ENCODE peak calls at places on chromosome 2, in ten cellular contexts. A, I, Q, T, P, G, S, Z, C and V are unnamed samples.

GRCh38 chr2:186440506-186440905 is 45.6 kb upstream of the ZC3H15 start:
- DNase-seq in A (no peak), I (peak; percentile 74), Q (no peak), T (no peak), P (no peak), G (no peak), S (no peak), Z (no peak), C (no peak), V (no peak)

GRCh38 chr2:239318790-239319189 is 82.0 kb downstream of the HDAC4 start:
- DNase-seq in A (no peak), I (peak; percentile 29), Q (no peak), T (no peak), P (no peak), G (peak; percentile 9), S (no peak), Z (no peak), C (no peak), V (no peak)

GRCh38 chr2:70733428-70734185 is 34.4 kb downstream of the ADD2 start:
- DNase-seq in A (no peak), I (no peak), Q (no peak), T (no peak), P (no peak), G (no peak), S (no peak), Z (no peak), C (no peak), V (no peak)

GRCh38 chr2:20468549-20469500 is 22.0 kb downstream of the RHOB start:
- DNase-seq in A (no peak), I (no peak), Q (no peak), T (no peak), P (no peak), G (peak; percentile 34), S (no peak), Z (no peak), C (no peak), V (no peak)

GRCh38 chr2:98757904-98758421 is 27.0 kb upstream of the MGAT4A start:
- DNase-seq in A (peak; percentile 64), I (peak; percentile 60), Q (peak; percentile 53), T (peak; percentile 34), P (peak; percentile 66), G (peak; percentile 70), S (peak; percentile 87), Z (peak; percentile 77), C (no peak), V (peak; percentile 73)

GRCh38 chr2:205484717-205485116 is 197.6 kb upstream of the NRP2 start:
- DNase-seq in A (no peak), I (no peak), Q (no peak), T (no peak), P (no peak), G (no peak), S (no peak), Z (no peak), C (no peak), V (no peak)

GRCh38 chr2:163045830-163046229 is 207.3 kb upstream of the KCNH7 start:
- DNase-seq in A (no peak), I (no peak), Q (no peak), T (no peak), P (no peak), G (no peak), S (no peak), Z (no peak), C (no peak), V (no peak)

GRCh38 chr2:23801396-23801795 is 125.5 kb downstream of the ATAD2B start:
- DNase-seq in A (no peak), I (no peak), Q (no peak), T (no peak), P (no peak), G (no peak), S (no peak), Z (no peak), C (no peak), V (no peak)

GRCh38 chr2:29527947-29528346 is 393.4 kb downstream of the ALK start:
- DNase-seq in A (no peak), I (no peak), Q (no peak), T (no peak), P (no peak), G (no peak), S (no peak), Z (no peak), C (no peak), V (no peak)

GRCh38 chr2:65265090-65266045 is 37.7 kb downstream of the ACTR2 start:
- DNase-seq in A (no peak), I (no peak), Q (no peak), T (peak; percentile 46), P (no peak), G (no peak), S (peak; percentile 35), Z (peak; percentile 49), C (no peak), V (peak; percentile 20)

GRCh38 chr2:210863283-210863682 is 306.9 kb downstream of the CPS1 start:
- DNase-seq in A (no peak), I (no peak), Q (no peak), T (no peak), P (no peak), G (no peak), S (no peak), Z (no peak), C (no peak), V (no peak)

GRCh38 chr2:83823238-83823637 is 635.8 kb downstream of the SUCLG1 start:
- DNase-seq in A (no peak), I (no peak), Q (no peak), T (no peak), P (no peak), G (peak; percentile 42), S (no peak), Z (no peak), C (no peak), V (no peak)

GRCh38 chr2:98601532-98602132 is 6.7 kb downstream of the COA5 start:
- DNase-seq in A (no peak), I (peak; percentile 40), Q (no peak), T (peak; percentile 52), P (peak; percentile 43), G (no peak), S (peak; percentile 38), Z (no peak), C (peak; percentile 46), V (peak; percentile 32)

GRCh38 chr2:50385361-50385760 is 646.6 kb downstream of the NRXN1 start:
- DNase-seq in A (no peak), I (no peak), Q (no peak), T (no peak), P (no peak), G (no peak), S (no peak), Z (no peak), C (no peak), V (no peak)

GRCh38 chr2:66433945-66434678 is 813 bp upstream of the MEIS1 start:
- DNase-seq in A (no peak), I (peak; percentile 59), Q (peak; percentile 59), T (peak; percentile 60), P (no peak), G (peak; percentile 69), S (peak; percentile 51), Z (no peak), C (peak; percentile 71), V (no peak)

DNA sequence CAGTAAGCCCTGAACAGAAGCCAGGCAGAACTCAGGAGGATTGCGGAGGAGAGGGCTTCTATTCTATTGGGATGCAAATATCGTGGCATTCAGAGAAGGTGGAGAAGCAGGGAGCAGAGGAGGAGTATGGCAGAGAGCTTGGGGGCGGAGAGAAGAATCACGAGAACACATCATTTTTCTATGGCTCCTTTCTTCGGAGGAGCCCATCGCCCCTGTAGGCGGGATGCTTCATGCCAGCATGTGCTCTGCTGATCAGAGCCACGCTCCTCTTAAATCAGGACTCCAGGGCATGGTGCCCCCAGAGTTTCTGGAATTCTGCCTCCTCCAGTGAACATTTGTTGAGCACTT is 71.1 kb downstream of the CIB4 start:
- DNase-seq in A (no peak), I (no peak), Q (no peak), T (no peak), P (no peak), G (no peak), S (no peak), Z (no peak), C (no peak), V (no peak)
- TF ChIP-seq CTCF in A (no peak), I (no peak), Q (no peak), T (no peak), P (no peak), G (no peak), S (no peak), Z (no peak), C (no peak), V (no peak)

GRCh38 chr2:102975996-102976636 is 214.3 kb downstream of the TMEM182 start:
- DNase-seq in A (no peak), I (peak; percentile 52), Q (no peak), T (peak; percentile 4), P (peak; percentile 10), G (no peak), S (peak; percentile 62), Z (no peak), C (peak; percentile 66), V (peak; percentile 12)
- TF ChIP-seq CTCF in A (no peak), I (no peak), Q (no peak), T (peak; percentile 35), P (peak; percentile 45), G (peak; percentile 7), S (peak; percentile 63), Z (peak; percentile 68), C (no peak), V (peak; percentile 24)

GRCh38 chr2:86621290-86621943 is 2.2 kb downstream of the RNF103 start:
- DNase-seq in A (no peak), I (no peak), Q (no peak), T (no peak), P (no peak), G (no peak), S (no peak), Z (no peak), C (no peak), V (no peak)
- TF ChIP-seq CTCF in A (no peak), I (no peak), Q (no peak), T (no peak), P (no peak), G (no peak), S (no peak), Z (peak; percentile 8), C (no peak), V (peak; percentile 23)

GRCh38 chr2:85830645-85831044 is 58.1 kb downstream of the ST3GAL5 start:
- DNase-seq in A (no peak), I (no peak), Q (no peak), T (no peak), P (no peak), G (no peak), S (no peak), Z (no peak), C (no peak), V (peak; percentile 29)
- TF ChIP-seq CTCF in A (no peak), I (no peak), Q (no peak), T (peak; percentile 23), P (peak; percentile 51), G (no peak), S (no peak), Z (peak; percentile 28), C (no peak), V (peak; percentile 17)

DNA sequence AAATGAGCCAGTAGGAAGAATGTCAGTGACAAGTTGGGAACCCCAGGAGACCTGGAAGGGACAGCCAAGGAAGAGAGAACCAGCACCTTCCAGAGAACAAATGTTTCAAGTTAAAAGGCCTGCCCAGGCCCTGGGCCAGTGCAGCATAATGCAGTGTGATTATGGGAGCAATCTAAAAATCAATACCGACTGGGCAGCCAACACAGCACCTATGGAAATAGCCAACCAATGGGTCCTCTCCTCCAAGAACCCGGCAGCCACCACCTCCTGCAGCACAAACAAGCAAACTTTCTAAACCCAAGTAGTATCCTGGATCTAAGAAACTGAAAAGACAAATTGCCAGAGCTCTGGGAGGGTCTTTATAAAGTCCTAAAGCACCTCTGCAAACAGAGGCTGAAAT is 71.7 kb downstream of the CLHC1 start:
- DNase-seq in A (no peak), I (no peak), Q (no peak), T (no peak), P (no peak), G (no peak), S (no peak), Z (no peak), C (no peak), V (no peak)
- TF ChIP-seq CTCF in A (no peak), I (no peak), Q (no peak), T (no peak), P (no peak), G (no peak), S (no peak), Z (no peak), C (no peak), V (no peak)